ENCODE peak calls at places on chromosome 19, in ten cellular contexts. W is endodermal cell; Q is CD8-positive, alpha-beta T cell; R is aorta; Y is psoas muscle; O is SK-N-SH; P is cardiac muscle cell; N is astrocyte; M is CD8-positive, alpha-beta memory T cell; I is HL-60. X is an unnamed sample.

GRCh38 chr19:4794971-4795370 is 3.4 kb downstream of the FEM1A start:
- DNase-seq in M (no peak), R (no peak), W (no peak), I (no peak), P (no peak), N (no peak), Q (no peak), O (no peak), Y (peak; percentile 31), X (peak; percentile 11)

GRCh38 chr19:18487576-18488402 is 34.1 kb downstream of the ELL start:
- DNase-seq in M (no peak), N (no peak), O (no peak), I (no peak), Q (no peak), W (no peak), R (no peak), Y (no peak), P (no peak), X (no peak)

GRCh38 chr19:55519461-55520311 is 17.2 kb downstream of the SBK2 start:
- DNase-seq in Q (no peak), N (peak; percentile 85), W (no peak), Y (no peak), P (no peak), I (no peak), O (no peak), M (no peak), R (no peak), X (no peak)

GRCh38 chr19:16260160-16260793 is 62.6 kb downstream of the AP1M1 start:
- DNase-seq in W (no peak), N (no peak), I (no peak), M (no peak), Y (no peak), O (no peak), Q (no peak), R (no peak), P (no peak), X (peak; percentile 10)

GRCh38 chr19:41922585-41922984 is 5.7 kb downstream of the ERFL start:
- DNase-seq in O (no peak), P (no peak), Y (no peak), M (no peak), N (no peak), Q (no peak), W (no peak), R (no peak), I (no peak), X (peak; percentile 83)

GRCh38 chr19:39705578-39706188 is 1.4 kb downstream of the LGALS14 start:
- DNase-seq in R (no peak), O (no peak), N (no peak), W (no peak), I (peak; percentile 7), P (no peak), M (no peak), Y (no peak), Q (no peak), X (no peak)

GRCh38 chr19:49847731-49848696 is 2.9 kb upstream of the PTOV1 start:
- DNase-seq in P (no peak), M (no peak), N (peak; percentile 91), Y (no peak), O (no peak), W (no peak), R (no peak), Q (no peak), I (peak; percentile 54), X (no peak)

GRCh38 chr19:41367848-41368301 is 3.9 kb upstream of the B9D2 start:
- DNase-seq in Y (no peak), N (peak; percentile 97), M (no peak), I (peak; percentile 69), O (no peak), Q (no peak), W (no peak), R (no peak), P (no peak), X (no peak)

GRCh38 chr19:9934132-9934950 is 2.0 kb downstream of the OLFM2 start:
- DNase-seq in I (peak; percentile 57), R (peak; percentile 70), N (no peak), M (peak; percentile 72), Q (peak; percentile 63), O (peak; percentile 92), W (peak; percentile 97), Y (peak; percentile 74), P (peak; percentile 88), X (peak; percentile 95)

GRCh38 chr19:14135985-14136508 is 342 bp downstream of the ASF1B start:
- DNase-seq in R (no peak), N (no peak), Q (no peak), I (no peak), Y (no peak), W (no peak), M (no peak), O (no peak), P (no peak), X (peak; percentile 84)

GRCh38 chr19:14139944-14140343 is 3.6 kb upstream of the ASF1B start:
- DNase-seq in R (no peak), W (no peak), I (peak; percentile 79), Q (no peak), Y (peak; percentile 69), P (no peak), O (no peak), M (no peak), N (no peak), X (no peak)

GRCh38 chr19:14136509-14137281 is at the start of gene ASF1B:
- DNase-seq in P (peak; percentile 100), M (peak; percentile 99), R (peak; percentile 100), O (peak; percentile 98), N (peak; percentile 100), Q (peak; percentile 93), W (peak; percentile 99), I (peak; percentile 100), Y (peak; percentile 99), X (peak; percentile 99)

GRCh38 chr19:14138576-14139265 is 2.3 kb upstream of the ASF1B start:
- DNase-seq in R (no peak), I (no peak), O (no peak), W (no peak), Y (no peak), N (peak; percentile 44), M (no peak), Q (no peak), P (peak; percentile 39), X (no peak)

DNA sequence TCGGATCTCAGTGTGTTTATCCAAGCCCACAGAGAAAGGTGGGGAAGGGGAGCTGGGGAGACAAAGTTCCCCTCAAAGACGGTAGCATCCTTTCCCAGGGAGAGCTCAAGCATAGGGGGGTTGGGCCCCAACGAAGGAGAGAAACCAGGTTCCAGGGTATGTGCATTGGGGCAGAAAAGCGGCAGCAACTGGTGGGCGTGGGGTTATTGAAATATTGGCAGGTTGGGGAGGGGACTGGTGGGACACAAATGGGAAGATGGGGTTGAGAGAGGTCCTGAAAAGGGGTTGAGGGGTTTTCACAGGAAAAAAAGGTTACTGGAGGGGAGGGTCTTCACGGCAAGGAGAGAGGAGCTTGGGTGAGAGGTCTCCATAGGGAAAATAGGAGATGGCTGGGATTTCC is 1.0 kb downstream of the ASF1B start:
- DNase-seq in Q (no peak), P (no peak), W (no peak), M (no peak), N (no peak), O (no peak), I (no peak), Y (no peak), R (no peak), X (peak; percentile 38)
- H3K4me3 ChIP-seq in Q (no peak overlapping the region), P (peak overlapping the region; percentile 65), W (peak overlapping the region; percentile 85), M (peak overlapping the region; percentile 83), N (peak overlapping the region; percentile 68), O (peak overlapping the region; percentile 89), I (peak overlapping the region; percentile 89), Y (no peak overlapping the region), R (no peak overlapping the region), X (peak overlapping the region; percentile 91)

DNA sequence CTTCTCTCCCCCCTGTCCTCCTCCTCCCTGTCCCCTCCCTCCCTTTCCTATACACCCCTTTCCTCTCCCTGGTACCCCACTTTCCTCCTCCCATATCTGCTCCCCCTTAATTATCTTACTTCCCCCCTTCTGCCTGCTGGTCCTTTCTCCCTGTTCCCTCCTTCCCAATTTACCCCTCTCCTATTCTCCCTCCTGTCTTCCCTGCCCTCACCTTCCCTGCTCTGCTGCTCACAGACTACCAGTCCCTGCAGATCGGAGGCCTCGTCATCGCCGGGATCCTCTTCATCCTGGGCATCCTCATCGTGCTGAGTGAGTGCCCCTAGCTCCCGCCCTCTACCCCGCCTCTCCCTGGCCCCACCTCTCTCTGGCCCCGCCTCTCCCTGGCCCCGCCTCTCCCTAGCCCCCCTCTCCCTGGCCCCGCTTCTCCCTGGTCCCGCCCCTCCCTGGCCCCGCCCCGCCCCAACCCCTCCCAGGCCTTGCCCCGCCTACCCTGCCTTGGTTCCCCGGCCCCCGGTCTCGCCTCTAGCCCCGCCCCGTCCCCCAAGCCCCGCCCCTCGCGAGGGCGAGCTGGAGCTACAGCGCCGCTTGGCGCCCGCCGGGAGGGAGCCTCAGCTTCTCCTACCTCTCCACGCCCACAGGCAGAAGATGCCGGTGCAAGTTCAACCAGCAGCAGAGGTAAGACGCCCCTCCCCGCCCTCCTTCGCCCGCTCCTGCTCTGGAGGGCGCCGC is 2.0 kb upstream of the FXYD7 start:
- DNase-seq in Q (peak; percentile 95), W (peak; percentile 100), M (peak; percentile 90), I (peak; percentile 86), P (peak; percentile 94), O (peak; percentile 100), N (peak; percentile 58), R (peak; percentile 96), Y (peak; percentile 95), X (peak; percentile 100)
- H3K4me3 ChIP-seq in Q (peak overlapping the region; percentile 43), W (no peak overlapping the region), M (peak overlapping the region; percentile 68), I (no peak overlapping the region), P (peak overlapping the region; percentile 14), O (peak overlapping the region; percentile 41), N (no peak overlapping the region), R (no peak overlapping the region), Y (peak overlapping the region; percentile 69), X (peak overlapping the region; percentile 64)

GRCh38 chr19:3762130-3762473 is 380 bp upstream of the MRPL54 start:
- DNase-seq in P (no peak), Y (no peak), N (no peak), I (no peak), R (no peak), Q (no peak), M (no peak), O (no peak), W (no peak), X (no peak)
- H3K4me3 ChIP-seq in P (peak overlapping the region; percentile 74), Y (peak overlapping the region; percentile 92), N (peak overlapping the region; percentile 75), I (no peak overlapping the region), R (no peak overlapping the region), Q (peak overlapping the region; percentile 80), M (peak overlapping the region; percentile 98), O (peak overlapping the region; percentile 87), W (peak overlapping the region; percentile 94), X (peak overlapping the region; percentile 60)

GRCh38 chr19:37926711-37927110 is 19.7 kb downstream of the SIPA1L3 start:
- DNase-seq in R (no peak), W (no peak), I (no peak), O (no peak), P (no peak), Q (no peak), N (no peak), Y (no peak), M (no peak), X (no peak)

GRCh38 chr19:37929512-37929911 is 22.5 kb downstream of the SIPA1L3 start:
- DNase-seq in I (no peak), Y (no peak), R (no peak), M (no peak), N (no peak), W (peak; percentile 70), P (no peak), O (no peak), Q (no peak), X (peak; percentile 81)

GRCh38 chr19:37930416-37930815 is 23.4 kb downstream of the SIPA1L3 start:
- DNase-seq in W (no peak), N (peak; percentile 42), Q (no peak), O (no peak), M (no peak), Y (no peak), I (no peak), P (no peak), R (no peak), X (no peak)

GRCh38 chr19:37926255-37926654 is 19.2 kb downstream of the SIPA1L3 start:
- DNase-seq in N (no peak), P (no peak), O (no peak), M (no peak), I (no peak), Y (no peak), Q (no peak), R (no peak), W (no peak), X (no peak)

GRCh38 chr19:37928527-37929286 is 21.7 kb downstream of the SIPA1L3 start:
- DNase-seq in Y (no peak), I (peak; percentile 63), O (no peak), P (no peak), Q (no peak), N (no peak), M (no peak), W (peak; percentile 72), R (no peak), X (peak; percentile 80)
- H3K4me3 ChIP-seq in Y (no peak overlapping the region), I (no peak overlapping the region), O (no peak overlapping the region), P (no peak overlapping the region), Q (no peak overlapping the region), N (no peak overlapping the region), M (no peak overlapping the region), W (no peak overlapping the region), R (no peak overlapping the region), X (no peak overlapping the region)

X was measured in H7.